ENCODE peak calls at places on chromosomes 5 and 9, in seven cellular contexts. Y is GM20000, Q is fibroblast of lung, F is B cell, W is epithelial cell of proximal tubule, X is GM23338, H is foreskin keratinocyte. B is an unnamed sample.

GRCh38 chr9:138072161-138072842 is 194.7 kb downstream of the CACNA1B start:
- DNase-seq in Y (no peak), Q (no peak), F (no peak), W (no peak), X (no peak), H (no peak), B (no peak)

GRCh38 chr9:82532504-82532903 is 530.4 kb downstream of the RASEF start:
- DNase-seq in Y (no peak), Q (peak), F (no peak), W (no peak), X (no peak), H (no peak), B (no peak)

GRCh38 chr9:95171001-95171400 is 146.5 kb downstream of the FANCC start:
- DNase-seq in Y (peak), Q (peak), F (no peak), W (peak), X (peak), H (peak), B (no peak)

GRCh38 chr5:16617272-16617973 is 626 bp upstream of the RETREG1 start:
- DNase-seq in Y (peak), Q (no peak), F (peak), W (no peak), X (peak), H (no peak), B (no peak)

GRCh38 chr5:81850494-81850893 is 99.6 kb upstream of the SSBP2 start:
- DNase-seq in Y (no peak), Q (peak), F (no peak), W (no peak), X (no peak), H (no peak), B (no peak)

GRCh38 chr5:16550316-16550952 is 66.4 kb downstream of the RETREG1 start:
- DNase-seq in Y (peak), Q (no peak), F (no peak), W (no peak), X (peak), H (no peak), B (no peak)

GRCh38 chr9:108445431-108446018 is 410.3 kb downstream of the ACTL7B start:
- DNase-seq in Y (no peak), Q (no peak), F (no peak), W (no peak), X (no peak), H (no peak), B (no peak)

GRCh38 chr9:127735530-127736176 is 559 bp upstream of the TOR2A start:
- DNase-seq in Y (no peak), Q (no peak), F (no peak), W (no peak), X (no peak), H (no peak), B (no peak)

GRCh38 chr9:130570200-130570599 is 9.2 kb upstream of the FUBP3 start:
- DNase-seq in Y (no peak), Q (peak), F (no peak), W (no peak), X (no peak), H (no peak), B (no peak)

GRCh38 chr5:34533582-34534236 is 122.4 kb upstream of the RAI14 start:
- DNase-seq in Y (no peak), Q (peak), F (no peak), W (no peak), X (no peak), H (no peak), B (no peak)

GRCh38 chr5:94433393-94434149 is 184.8 kb downstream of the KIAA0825 start:
- DNase-seq in Y (no peak), Q (peak), F (no peak), W (peak), X (no peak), H (peak), B (no peak)

GRCh38 chr9:117354252-117354847 is 60.5 kb downstream of the ASTN2 start:
- DNase-seq in Y (no peak), Q (no peak), F (no peak), W (no peak), X (peak), H (no peak), B (no peak)

GRCh38 chr9:136847065-136847826 is 2.0 kb upstream of the PHPT1 start:
- DNase-seq in Y (peak), Q (peak), F (no peak), W (no peak), X (peak), H (peak), B (no peak)

GRCh38 chr9:76403352-76403751 is 9.1 kb upstream of the RFK start:
- DNase-seq in Y (peak), Q (peak), F (peak), W (peak), X (peak), H (peak), B (no peak)
- TF ChIP-seq CTCF in Y (peak), Q (peak), F (peak), W (peak), X (no peak), H (peak), B (peak)

GRCh38 chr5:151056367-151057306 is 24.2 kb downstream of the TNIP1 start:
- DNase-seq in Y (no peak), Q (no peak), F (no peak), W (no peak), X (no peak), H (no peak), B (no peak)

GRCh38 chr5:151058301-151058700 is 22.5 kb downstream of the TNIP1 start:
- DNase-seq in Y (no peak), Q (no peak), F (no peak), W (no peak), X (no peak), H (no peak), B (no peak)

GRCh38 chr5:151062405-151063135 is 18.3 kb downstream of the TNIP1 start:
- DNase-seq in Y (no peak), Q (no peak), F (no peak), W (no peak), X (no peak), H (no peak), B (no peak)

GRCh38 chr5:151060742-151061141 is 20.1 kb downstream of the TNIP1 start:
- DNase-seq in Y (no peak), Q (no peak), F (no peak), W (no peak), X (no peak), H (no peak), B (no peak)

GRCh38 chr5:151058891-151059611 is 21.8 kb downstream of the TNIP1 start:
- DNase-seq in Y (no peak), Q (no peak), F (peak), W (no peak), X (no peak), H (no peak), B (no peak)
- TF ChIP-seq CTCF in Y (no peak), Q (no peak), F (no peak), W (peak), X (peak), H (peak), B (no peak)

DNA sequence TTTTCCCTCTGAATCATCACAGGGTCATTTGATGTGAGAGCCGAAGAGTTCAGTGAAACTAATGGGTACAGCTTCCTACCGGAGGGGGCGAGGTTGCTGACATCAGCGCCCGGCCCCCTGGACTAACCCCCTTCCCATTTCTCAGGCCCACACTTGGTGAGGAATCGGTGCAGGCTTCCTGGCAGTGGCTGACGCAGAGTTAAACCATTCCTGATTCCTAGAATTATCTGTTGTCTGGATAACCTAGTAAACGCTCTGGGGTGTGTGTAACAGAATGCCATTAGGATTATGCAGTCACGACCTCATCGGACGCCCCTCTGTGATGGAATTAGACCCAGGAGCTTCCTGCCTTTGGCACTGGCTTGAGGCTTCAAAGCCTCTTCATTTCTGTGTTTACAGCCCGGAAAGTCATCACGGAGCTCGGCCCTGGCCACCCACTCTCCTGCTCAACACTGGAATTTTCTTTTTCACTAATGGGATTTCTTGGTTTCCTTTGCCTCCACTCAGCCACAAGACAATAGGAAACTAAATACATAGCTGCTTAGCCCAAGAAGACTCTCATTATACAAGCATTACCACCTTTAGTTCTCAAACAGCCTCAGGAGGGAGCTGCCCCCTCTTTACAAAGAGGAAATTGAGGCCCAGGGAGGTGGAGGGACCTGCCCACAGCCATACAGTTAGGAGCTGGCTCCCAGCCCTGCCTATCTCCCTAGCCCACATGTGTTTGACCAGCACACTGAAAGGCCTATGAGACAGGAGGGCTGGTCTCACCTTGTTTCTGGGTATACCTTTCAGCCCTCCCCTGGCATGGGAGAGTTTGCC is 61.3 kb upstream of the RPL26L1 start:
- DNase-seq in Y (no peak), Q (peak), F (no peak), W (peak), X (no peak), H (no peak), B (no peak)
- TF ChIP-seq CTCF in Y (no peak), Q (peak), F (no peak), W (no peak), X (no peak), H (no peak), B (no peak)

DNA sequence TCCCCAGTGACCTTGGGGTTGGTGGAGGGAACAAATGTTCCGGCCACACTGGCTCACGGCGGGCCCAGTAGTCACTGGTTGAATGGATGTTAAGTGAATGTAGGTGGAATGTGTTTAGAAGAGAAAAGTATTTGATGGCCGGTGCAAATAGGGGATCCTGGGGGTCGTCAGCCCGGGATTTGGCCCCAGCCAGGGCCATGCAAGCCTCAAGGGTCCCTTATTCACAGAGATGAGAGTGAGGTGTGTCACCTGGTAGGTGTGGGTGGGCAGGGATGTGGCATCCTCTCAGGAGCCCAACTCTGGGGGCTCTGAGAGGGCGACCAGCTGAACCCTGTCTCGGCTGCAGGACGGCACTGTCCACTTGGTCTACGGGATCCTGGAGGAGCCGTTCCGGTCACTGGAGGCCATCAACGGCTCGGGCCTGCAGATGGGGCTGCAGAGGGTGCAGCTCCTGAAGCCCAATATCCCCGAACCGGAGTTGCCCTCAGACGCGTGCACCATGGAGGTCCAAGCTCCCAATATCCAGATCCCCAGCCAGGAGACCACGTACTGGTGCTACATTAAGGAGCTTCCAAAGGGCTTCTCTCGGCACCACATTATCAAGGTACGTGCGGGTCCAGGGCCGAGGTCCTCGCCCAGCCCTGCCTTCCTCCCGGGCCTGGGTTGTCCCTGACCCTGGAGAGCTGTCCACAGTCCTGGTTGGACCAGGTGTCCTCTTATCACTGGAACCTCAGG is 5.9 kb downstream of the DBH start:
- DNase-seq in Y (no peak), Q (no peak), F (no peak), W (no peak), X (no peak), H (no peak), B (no peak)
- TF ChIP-seq CTCF in Y (no peak), Q (no peak), F (no peak), W (no peak), X (no peak), H (no peak), B (no peak)

B was measured in progenitor cell of endocrine pancreas.